ENCODE peak calls at places on chromosome 19, in ten cellular contexts. Z is progenitor cell of endocrine pancreas, J is pancreas, C is astrocyte of the spinal cord, E is choroid plexus epithelial cell, L is MCF 10A, W is heart left ventricle, B is thoracic aorta, H is lower leg skin, R is WERI-Rb-1. X is an unnamed sample.

GRCh38 chr19:39802958-39803357 is 24.3 kb downstream of the LEUTX start:
- DNase-seq in Z (no peak), J (no peak), C (no peak), E (no peak), L (no peak), W (no peak), B (no peak), H (no peak), R (no peak), X (no peak)

GRCh38 chr19:23399443-23399842 is 4.2 kb upstream of the ZNF91 start:
- DNase-seq in Z (no peak), J (no peak), C (no peak), E (no peak), L (no peak), W (no peak), B (no peak), H (no peak), R (no peak), X (no peak)

GRCh38 chr19:16076958-16077611 is 790 bp downstream of the TPM4 start:
- DNase-seq in Z (no peak), J (peak; percentile 28), C (no peak), E (no peak), L (peak; percentile 49), W (peak; percentile 72), B (no peak), H (peak; percentile 93), R (peak; percentile 48), X (peak; percentile 50)

GRCh38 chr19:34838248-34838647 is 65.2 kb upstream of the ZNF599 start:
- DNase-seq in Z (no peak), J (no peak), C (no peak), E (peak; percentile 30), L (no peak), W (no peak), B (no peak), H (no peak), R (peak; percentile 41), X (no peak)

GRCh38 chr19:20969898-20970297 is 46.8 kb downstream of the ZNF85 start:
- DNase-seq in Z (no peak), J (no peak), C (no peak), E (no peak), L (no peak), W (no peak), B (no peak), H (no peak), R (no peak), X (no peak)

GRCh38 chr19:52917531-52917930 is 5.7 kb downstream of the ZNF888 start:
- DNase-seq in Z (no peak), J (no peak), C (no peak), E (no peak), L (no peak), W (no peak), B (no peak), H (peak; percentile 53), R (no peak), X (no peak)

GRCh38 chr19:42226886-42227285 is 6.8 kb downstream of the ZNF526 start:
- DNase-seq in Z (no peak), J (no peak), C (no peak), E (peak; percentile 34), L (no peak), W (no peak), B (no peak), H (no peak), R (no peak), X (no peak)

GRCh38 chr19:33403973-33404304 is 30.4 kb downstream of the CEBPG start:
- DNase-seq in Z (no peak), J (no peak), C (no peak), E (no peak), L (no peak), W (no peak), B (no peak), H (no peak), R (no peak), X (no peak)

GRCh38 chr19:616276-616675 is 17.1 kb downstream of the POLRMT start:
- DNase-seq in Z (no peak), J (no peak), C (no peak), E (no peak), L (no peak), W (no peak), B (no peak), H (no peak), R (no peak), X (no peak)

GRCh38 chr19:35135389-35135909 is 590 bp upstream of the LGI4 start:
- DNase-seq in Z (peak; percentile 79), J (peak; percentile 67), C (peak; percentile 44), E (peak; percentile 73), L (peak; percentile 73), W (peak; percentile 82), B (no peak), H (peak; percentile 96), R (peak; percentile 92), X (peak; percentile 93)

GRCh38 chr19:49333426-49334288 is 1.5 kb upstream of the CD37 start:
- DNase-seq in Z (no peak), J (no peak), C (no peak), E (no peak), L (peak; percentile 22), W (peak; percentile 37), B (no peak), H (peak; percentile 83), R (no peak), X (no peak)

GRCh38 chr19:17329061-17329767 is 5.4 kb downstream of the ANO8 start:
- DNase-seq in Z (no peak), J (no peak), C (no peak), E (no peak), L (no peak), W (no peak), B (no peak), H (no peak), R (no peak), X (no peak)

GRCh38 chr19:54029930-54030490 is 33.7 kb downstream of the VSTM1 start:
- DNase-seq in Z (peak; percentile 35), J (peak; percentile 10), C (peak; percentile 59), E (peak; percentile 77), L (peak; percentile 82), W (peak; percentile 50), B (no peak), H (no peak), R (peak; percentile 69), X (peak; percentile 76)

GRCh38 chr19:10753305-10753704 is 35.4 kb downstream of the DNM2 start:
- DNase-seq in Z (no peak), J (no peak), C (no peak), E (no peak), L (no peak), W (no peak), B (no peak), H (no peak), R (no peak), X (no peak)

GRCh38 chr19:32599736-32600157 is 18.8 kb downstream of the PDCD5 start:
- DNase-seq in Z (no peak), J (no peak), C (peak; percentile 71), E (peak; percentile 86), L (peak; percentile 69), W (no peak), B (no peak), H (peak; percentile 50), R (peak; percentile 35), X (peak; percentile 44)

GRCh38 chr19:8702350-8702749 is 3.8 kb upstream of the ACTL9 start:
- DNase-seq in Z (no peak), J (no peak), C (no peak), E (no peak), L (no peak), W (no peak), B (no peak), H (no peak), R (no peak), X (no peak)

GRCh38 chr19:29858000-29858596 is 46.3 kb downstream of the CCNE1 start:
- DNase-seq in Z (peak; percentile 53), J (peak; percentile 21), C (no peak), E (no peak), L (peak; percentile 38), W (no peak), B (no peak), H (no peak), R (peak; percentile 71), X (no peak)

GRCh38 chr19:38736413-38737280 is 7.6 kb downstream of the CAPN12 start:
- DNase-seq in Z (peak; percentile 48), J (peak; percentile 63), C (peak; percentile 30), E (peak; percentile 39), L (peak; percentile 26), W (peak; percentile 39), B (no peak), H (no peak), R (peak; percentile 88), X (peak; percentile 70)
- TF ChIP-seq CTCF in Z (no peak), J (no peak), C (no peak), E (no peak), L (no peak), W (no peak), B (no peak), H (no peak), R (no peak), X (no peak)

GRCh38 chr19:45848922-45849321 is 14.0 kb downstream of the SYMPK start:
- DNase-seq in Z (no peak), J (no peak), C (no peak), E (peak; percentile 34), L (no peak), W (no peak), B (no peak), H (no peak), R (no peak), X (no peak)
- TF ChIP-seq CTCF in Z (peak; percentile 46), J (no peak), C (peak; percentile 46), E (peak; percentile 53), L (no peak), W (no peak), B (no peak), H (no peak), R (no peak), X (peak; percentile 13)

GRCh38 chr19:43532962-43533545 is at the start of gene ZNF575:
- DNase-seq in Z (peak; percentile 89), J (peak; percentile 89), C (peak; percentile 96), E (peak; percentile 95), L (peak; percentile 92), W (peak; percentile 93), B (peak; percentile 81), H (peak; percentile 97), R (peak; percentile 97), X (peak; percentile 91)
- TF ChIP-seq CTCF in Z (no peak), J (no peak), C (no peak), E (no peak), L (no peak), W (no peak), B (no peak), H (no peak), R (no peak), X (no peak)

GRCh38 chr19:56158170-56158757 is 17.2 kb downstream of the ZNF444 start:
- DNase-seq in Z (no peak), J (no peak), C (no peak), E (no peak), L (no peak), W (no peak), B (no peak), H (no peak), R (no peak), X (no peak)

GRCh38 chr19:56153507-56153906 is 12.4 kb downstream of the ZNF444 start:
- DNase-seq in Z (no peak), J (peak; percentile 62), C (no peak), E (peak; percentile 46), L (no peak), W (no peak), B (no peak), H (no peak), R (peak; percentile 54), X (peak; percentile 58)

GRCh38 chr19:56156768-56157167 is 15.7 kb downstream of the ZNF444 start:
- DNase-seq in Z (no peak), J (no peak), C (no peak), E (no peak), L (no peak), W (peak; percentile 43), B (no peak), H (no peak), R (no peak), X (no peak)

GRCh38 chr19:56152644-56153043 is 11.6 kb downstream of the ZNF444 start:
- DNase-seq in Z (no peak), J (no peak), C (no peak), E (no peak), L (no peak), W (no peak), B (no peak), H (no peak), R (peak; percentile 19), X (no peak)

GRCh38 chr19:56155124-56155687 is 14.1 kb downstream of the ZNF444 start:
- DNase-seq in Z (no peak), J (no peak), C (no peak), E (peak; percentile 21), L (no peak), W (no peak), B (no peak), H (no peak), R (peak; percentile 66), X (peak; percentile 30)
- TF ChIP-seq CTCF in Z (peak; percentile 45), J (peak; percentile 13), C (peak; percentile 53), E (peak; percentile 62), L (peak; percentile 36), W (peak; percentile 20), B (no peak), H (no peak), R (peak; percentile 87), X (no peak)